ENCODE peak calls at places on chromosomes 11 and 22, in seven cellular contexts. M, C, G, K, Y, D and F are unnamed samples.

GRCh38 chr22:19187716-19188563 is 9.4 kb upstream of the SLC25A1 start:
- DNase-seq in M (no peak), C (no peak), G (no peak), K (no peak), Y (no peak), D (no peak), F (no peak)

GRCh38 chr22:46974631-46975585 is 212.5 kb downstream of the TBC1D22A start:
- DNase-seq in M (no peak), C (no peak), G (no peak), K (no peak), Y (no peak), D (no peak), F (no peak)

GRCh38 chr11:87926250-87926970 is 248.8 kb downstream of the RAB38 start:
- DNase-seq in M (peak), C (no peak), G (no peak), K (no peak), Y (no peak), D (no peak), F (peak)

GRCh38 chr11:114059984-114060401 is 482 bp downstream of the ZBTB16 start:
- DNase-seq in M (no peak), C (peak), G (no peak), K (no peak), Y (peak), D (no peak), F (no peak)

GRCh38 chr11:118358071-118358470 is 1.3 kb upstream of the UBE4A start:
- DNase-seq in M (no peak), C (no peak), G (no peak), K (no peak), Y (no peak), D (no peak), F (no peak)

GRCh38 chr22:35334010-35334409 is 34.3 kb downstream of the TOM1 start:
- DNase-seq in M (no peak), C (no peak), G (no peak), K (no peak), Y (peak), D (no peak), F (no peak)

GRCh38 chr11:92885600-92885999 is 83.9 kb upstream of the MTNR1B start:
- DNase-seq in M (no peak), C (no peak), G (no peak), K (no peak), Y (no peak), D (no peak), F (no peak)

GRCh38 chr11:38159038-38159437 is 1561.0 kb upstream of the RAG2 start:
- DNase-seq in M (no peak), C (no peak), G (no peak), K (no peak), Y (no peak), D (no peak), F (no peak)

GRCh38 chr11:6635082-6635932 is 16.1 kb upstream of the TPP1 start:
- DNase-seq in M (no peak), C (no peak), G (peak), K (no peak), Y (no peak), D (no peak), F (peak)

GRCh38 chr22:43155789-43156188 is 4.4 kb downstream of the TSPO start:
- DNase-seq in M (no peak), C (no peak), G (no peak), K (no peak), Y (no peak), D (no peak), F (no peak)

GRCh38 chr11:95802806-95803205 is 12.5 kb downstream of the CEP57 start:
- DNase-seq in M (no peak), C (no peak), G (no peak), K (no peak), Y (no peak), D (no peak), F (no peak)

GRCh38 chr22:24834845-24835570 is 29.0 kb downstream of the SGSM1 start:
- DNase-seq in M (peak), C (peak), G (no peak), K (no peak), Y (no peak), D (no peak), F (no peak)

GRCh38 chr11:35321532-35322320 is 97.6 kb downstream of the SLC1A2 start:
- DNase-seq in M (no peak), C (peak), G (no peak), K (no peak), Y (no peak), D (no peak), F (no peak)